ENCODE peak calls at places on chromosomes 3 and 15, in six cellular contexts. One of them, this sample, is unnamed.
A peak's percentile ranks its signal among the peaks of the same experiment; 100 is the strongest.

GRCh38 chr15:99906793-99907192 is 173.6 kb upstream of the LYSMD4 start:
- DNase-seq in WERI-Rb-1: no peak
- DNase-seq in dorsolateral prefrontal cortex: no peak
- DNase-seq in T-helper 9 cell: no peak
- DNase-seq in non-pigmented ciliary epithelial cell: no peak
- DNase-seq in stimulated activated CD4-positive, alpha-beta T cell treated with anti-CD3 and anti-CD28 coated beads, Interleukin-1b, Interleukin-23, amount 100 ng/mL, for 24 hours: no peak
- DNase-seq in this sample: no peak

GRCh38 chr15:70299931-70300858 is 202.5 kb upstream of the TLE3 start:
- DNase-seq in WERI-Rb-1: no peak
- DNase-seq in dorsolateral prefrontal cortex: no peak
- DNase-seq in T-helper 9 cell: peak; percentile 46
- DNase-seq in non-pigmented ciliary epithelial cell: no peak
- DNase-seq in stimulated activated CD4-positive, alpha-beta T cell treated with anti-CD3 and anti-CD28 coated beads, Interleukin-1b, Interleukin-23, amount 100 ng/mL, for 24 hours: peak; percentile 39
- DNase-seq in this sample: no peak

GRCh38 chr15:58864602-58865419 is 68.7 kb downstream of the SLTM start:
- DNase-seq in WERI-Rb-1: peak; percentile 94
- DNase-seq in dorsolateral prefrontal cortex: no peak
- DNase-seq in T-helper 9 cell: no peak
- DNase-seq in non-pigmented ciliary epithelial cell: no peak
- DNase-seq in stimulated activated CD4-positive, alpha-beta T cell treated with anti-CD3 and anti-CD28 coated beads, Interleukin-1b, Interleukin-23, amount 100 ng/mL, for 24 hours: no peak
- DNase-seq in this sample: no peak

GRCh38 chr3:112847692-112848091 is 1.0 kb upstream of the CD200R1L start:
- DNase-seq in WERI-Rb-1: no peak
- DNase-seq in dorsolateral prefrontal cortex: no peak
- DNase-seq in T-helper 9 cell: no peak
- DNase-seq in non-pigmented ciliary epithelial cell: no peak
- DNase-seq in stimulated activated CD4-positive, alpha-beta T cell treated with anti-CD3 and anti-CD28 coated beads, Interleukin-1b, Interleukin-23, amount 100 ng/mL, for 24 hours: no peak
- DNase-seq in this sample: no peak

GRCh38 chr15:75606711-75607684 is 18.5 kb downstream of the SNUPN start:
- DNase-seq in WERI-Rb-1: no peak
- DNase-seq in dorsolateral prefrontal cortex: peak; percentile 22
- DNase-seq in T-helper 9 cell: no peak
- DNase-seq in non-pigmented ciliary epithelial cell: no peak
- DNase-seq in stimulated activated CD4-positive, alpha-beta T cell treated with anti-CD3 and anti-CD28 coated beads, Interleukin-1b, Interleukin-23, amount 100 ng/mL, for 24 hours: no peak
- DNase-seq in this sample: no peak

GRCh38 chr15:51649659-51650521 is 27.3 kb upstream of the DMXL2 start:
- DNase-seq in WERI-Rb-1: peak; percentile 47
- DNase-seq in dorsolateral prefrontal cortex: peak; percentile 44
- DNase-seq in T-helper 9 cell: peak; percentile 23
- DNase-seq in non-pigmented ciliary epithelial cell: peak; percentile 38
- DNase-seq in stimulated activated CD4-positive, alpha-beta T cell treated with anti-CD3 and anti-CD28 coated beads, Interleukin-1b, Interleukin-23, amount 100 ng/mL, for 24 hours: peak; percentile 10
- DNase-seq in this sample: peak; percentile 53

GRCh38 chr15:30921781-30922371 is 18.2 kb downstream of the FAN1 start:
- DNase-seq in WERI-Rb-1: no peak
- DNase-seq in dorsolateral prefrontal cortex: peak; percentile 77
- DNase-seq in T-helper 9 cell: no peak
- DNase-seq in non-pigmented ciliary epithelial cell: no peak
- DNase-seq in stimulated activated CD4-positive, alpha-beta T cell treated with anti-CD3 and anti-CD28 coated beads, Interleukin-1b, Interleukin-23, amount 100 ng/mL, for 24 hours: no peak
- DNase-seq in this sample: peak; percentile 49

GRCh38 chr15:63299981-63300575 is 22.7 kb downstream of the APH1B start:
- DNase-seq in WERI-Rb-1: no peak
- DNase-seq in dorsolateral prefrontal cortex: no peak
- DNase-seq in T-helper 9 cell: no peak
- DNase-seq in non-pigmented ciliary epithelial cell: no peak
- DNase-seq in stimulated activated CD4-positive, alpha-beta T cell treated with anti-CD3 and anti-CD28 coated beads, Interleukin-1b, Interleukin-23, amount 100 ng/mL, for 24 hours: no peak
- DNase-seq in this sample: no peak

GRCh38 chr3:128349963-128350599 is 116.6 kb downstream of the DNAJB8 start:
- DNase-seq in WERI-Rb-1: no peak
- DNase-seq in dorsolateral prefrontal cortex: no peak
- DNase-seq in T-helper 9 cell: no peak
- DNase-seq in non-pigmented ciliary epithelial cell: no peak
- DNase-seq in stimulated activated CD4-positive, alpha-beta T cell treated with anti-CD3 and anti-CD28 coated beads, Interleukin-1b, Interleukin-23, amount 100 ng/mL, for 24 hours: no peak
- DNase-seq in this sample: no peak

GRCh38 chr15:76994971-76995945 is at the start of gene PSTPIP1:
- DNase-seq in WERI-Rb-1: no peak
- DNase-seq in dorsolateral prefrontal cortex: peak; percentile 43
- DNase-seq in T-helper 9 cell: peak; percentile 53
- DNase-seq in non-pigmented ciliary epithelial cell: no peak
- DNase-seq in stimulated activated CD4-positive, alpha-beta T cell treated with anti-CD3 and anti-CD28 coated beads, Interleukin-1b, Interleukin-23, amount 100 ng/mL, for 24 hours: no peak
- DNase-seq in this sample: peak; percentile 67

GRCh38 chr3:156626104-156626503 is 48.3 kb upstream of the TIPARP start:
- DNase-seq in WERI-Rb-1: no peak
- DNase-seq in dorsolateral prefrontal cortex: no peak
- DNase-seq in T-helper 9 cell: no peak
- DNase-seq in non-pigmented ciliary epithelial cell: no peak
- DNase-seq in stimulated activated CD4-positive, alpha-beta T cell treated with anti-CD3 and anti-CD28 coated beads, Interleukin-1b, Interleukin-23, amount 100 ng/mL, for 24 hours: no peak
- DNase-seq in this sample: no peak

GRCh38 chr3:140296796-140297352 is 361.9 kb downstream of the CLSTN2 start:
- DNase-seq in WERI-Rb-1: no peak
- DNase-seq in dorsolateral prefrontal cortex: no peak
- DNase-seq in T-helper 9 cell: no peak
- DNase-seq in non-pigmented ciliary epithelial cell: no peak
- DNase-seq in stimulated activated CD4-positive, alpha-beta T cell treated with anti-CD3 and anti-CD28 coated beads, Interleukin-1b, Interleukin-23, amount 100 ng/mL, for 24 hours: no peak
- DNase-seq in this sample: no peak

GRCh38 chr3:130894873-130895330 is 1.0 kb downstream of the ATP2C1 start:
- DNase-seq in WERI-Rb-1: no peak
- DNase-seq in dorsolateral prefrontal cortex: no peak
- DNase-seq in T-helper 9 cell: no peak
- DNase-seq in non-pigmented ciliary epithelial cell: no peak
- DNase-seq in stimulated activated CD4-positive, alpha-beta T cell treated with anti-CD3 and anti-CD28 coated beads, Interleukin-1b, Interleukin-23, amount 100 ng/mL, for 24 hours: no peak
- DNase-seq in this sample: no peak

GRCh38 chr3:54294214-54294613 is 171.9 kb downstream of the CACNA2D3 start:
- DNase-seq in WERI-Rb-1: no peak
- DNase-seq in dorsolateral prefrontal cortex: no peak
- DNase-seq in T-helper 9 cell: no peak
- DNase-seq in non-pigmented ciliary epithelial cell: no peak
- DNase-seq in stimulated activated CD4-positive, alpha-beta T cell treated with anti-CD3 and anti-CD28 coated beads, Interleukin-1b, Interleukin-23, amount 100 ng/mL, for 24 hours: no peak
- DNase-seq in this sample: no peak

GRCh38 chr3:18062289-18063025 is 320.0 kb upstream of the TBC1D5 start:
- DNase-seq in WERI-Rb-1: no peak
- DNase-seq in dorsolateral prefrontal cortex: no peak
- DNase-seq in T-helper 9 cell: no peak
- DNase-seq in non-pigmented ciliary epithelial cell: no peak
- DNase-seq in stimulated activated CD4-positive, alpha-beta T cell treated with anti-CD3 and anti-CD28 coated beads, Interleukin-1b, Interleukin-23, amount 100 ng/mL, for 24 hours: no peak
- DNase-seq in this sample: no peak

GRCh38 chr3:124881976-124882697 is 5.0 kb downstream of the ITGB5 start:
- DNase-seq in WERI-Rb-1: no peak
- DNase-seq in dorsolateral prefrontal cortex: no peak
- DNase-seq in T-helper 9 cell: no peak
- DNase-seq in non-pigmented ciliary epithelial cell: no peak
- DNase-seq in stimulated activated CD4-positive, alpha-beta T cell treated with anti-CD3 and anti-CD28 coated beads, Interleukin-1b, Interleukin-23, amount 100 ng/mL, for 24 hours: no peak
- DNase-seq in this sample: no peak

GRCh38 chr3:94082412-94082937 is 19.6 kb downstream of the NSUN3 start:
- DNase-seq in WERI-Rb-1: no peak
- DNase-seq in dorsolateral prefrontal cortex: no peak
- DNase-seq in T-helper 9 cell: no peak
- DNase-seq in non-pigmented ciliary epithelial cell: no peak
- DNase-seq in stimulated activated CD4-positive, alpha-beta T cell treated with anti-CD3 and anti-CD28 coated beads, Interleukin-1b, Interleukin-23, amount 100 ng/mL, for 24 hours: no peak
- DNase-seq in this sample: no peak

GRCh38 chr3:20511863-20512262 is 325.9 kb upstream of the SGO1 start:
- DNase-seq in WERI-Rb-1: peak; percentile 38
- DNase-seq in dorsolateral prefrontal cortex: no peak
- DNase-seq in T-helper 9 cell: no peak
- DNase-seq in non-pigmented ciliary epithelial cell: peak; percentile 46
- DNase-seq in stimulated activated CD4-positive, alpha-beta T cell treated with anti-CD3 and anti-CD28 coated beads, Interleukin-1b, Interleukin-23, amount 100 ng/mL, for 24 hours: no peak
- DNase-seq in this sample: no peak

GRCh38 chr15:76285241-76285825 is 25.9 kb downstream of the ETFA start:
- DNase-seq in WERI-Rb-1: no peak
- DNase-seq in dorsolateral prefrontal cortex: no peak
- DNase-seq in T-helper 9 cell: no peak
- DNase-seq in non-pigmented ciliary epithelial cell: no peak
- DNase-seq in stimulated activated CD4-positive, alpha-beta T cell treated with anti-CD3 and anti-CD28 coated beads, Interleukin-1b, Interleukin-23, amount 100 ng/mL, for 24 hours: no peak
- DNase-seq in this sample: no peak

GRCh38 chr3:116667791-116668190 is 41.8 kb upstream of the TUSC7 start:
- DNase-seq in WERI-Rb-1: no peak
- DNase-seq in dorsolateral prefrontal cortex: no peak
- DNase-seq in T-helper 9 cell: no peak
- DNase-seq in non-pigmented ciliary epithelial cell: no peak
- DNase-seq in stimulated activated CD4-positive, alpha-beta T cell treated with anti-CD3 and anti-CD28 coated beads, Interleukin-1b, Interleukin-23, amount 100 ng/mL, for 24 hours: no peak
- DNase-seq in this sample: no peak

GRCh38 chr3:193865879-193866480 is 270.0 kb upstream of the HES1 start:
- DNase-seq in WERI-Rb-1: no peak
- DNase-seq in dorsolateral prefrontal cortex: no peak
- DNase-seq in T-helper 9 cell: no peak
- DNase-seq in non-pigmented ciliary epithelial cell: no peak
- DNase-seq in stimulated activated CD4-positive, alpha-beta T cell treated with anti-CD3 and anti-CD28 coated beads, Interleukin-1b, Interleukin-23, amount 100 ng/mL, for 24 hours: no peak
- DNase-seq in this sample: no peak

GRCh38 chr15:66294157-66294931 is 976 bp downstream of the DIS3L start:
- DNase-seq in WERI-Rb-1: no peak
- DNase-seq in dorsolateral prefrontal cortex: no peak
- DNase-seq in T-helper 9 cell: no peak
- DNase-seq in non-pigmented ciliary epithelial cell: peak; percentile 41
- DNase-seq in stimulated activated CD4-positive, alpha-beta T cell treated with anti-CD3 and anti-CD28 coated beads, Interleukin-1b, Interleukin-23, amount 100 ng/mL, for 24 hours: no peak
- DNase-seq in this sample: peak; percentile 24

GRCh38 chr3:84980011-84980410 is 21.2 kb downstream of the CADM2 start:
- DNase-seq in WERI-Rb-1: no peak
- DNase-seq in dorsolateral prefrontal cortex: peak; percentile 78
- DNase-seq in T-helper 9 cell: no peak
- DNase-seq in non-pigmented ciliary epithelial cell: no peak
- DNase-seq in stimulated activated CD4-positive, alpha-beta T cell treated with anti-CD3 and anti-CD28 coated beads, Interleukin-1b, Interleukin-23, amount 100 ng/mL, for 24 hours: no peak
- DNase-seq in this sample: peak; percentile 75

GRCh38 chr3:167729591-167729990 is 5.1 kb downstream of the PDCD10 start:
- DNase-seq in WERI-Rb-1: no peak
- DNase-seq in dorsolateral prefrontal cortex: no peak
- DNase-seq in T-helper 9 cell: no peak
- DNase-seq in non-pigmented ciliary epithelial cell: no peak
- DNase-seq in stimulated activated CD4-positive, alpha-beta T cell treated with anti-CD3 and anti-CD28 coated beads, Interleukin-1b, Interleukin-23, amount 100 ng/mL, for 24 hours: no peak
- DNase-seq in this sample: no peak

GRCh38 chr15:66825731-66826130 is 123.7 kb downstream of the SMAD6 start:
- DNase-seq in WERI-Rb-1: no peak
- DNase-seq in dorsolateral prefrontal cortex: no peak
- DNase-seq in T-helper 9 cell: no peak
- DNase-seq in non-pigmented ciliary epithelial cell: no peak
- DNase-seq in stimulated activated CD4-positive, alpha-beta T cell treated with anti-CD3 and anti-CD28 coated beads, Interleukin-1b, Interleukin-23, amount 100 ng/mL, for 24 hours: no peak
- DNase-seq in this sample: no peak

GRCh38 chr3:171099911-171100310 is 73.4 kb upstream of the SLC2A2 start:
- DNase-seq in WERI-Rb-1: no peak
- DNase-seq in dorsolateral prefrontal cortex: no peak
- DNase-seq in T-helper 9 cell: no peak
- DNase-seq in non-pigmented ciliary epithelial cell: no peak
- DNase-seq in stimulated activated CD4-positive, alpha-beta T cell treated with anti-CD3 and anti-CD28 coated beads, Interleukin-1b, Interleukin-23, amount 100 ng/mL, for 24 hours: no peak
- DNase-seq in this sample: no peak

GRCh38 chr3:188712257-188712924 is 459.4 kb upstream of the TPRG1 start:
- DNase-seq in WERI-Rb-1: no peak
- DNase-seq in dorsolateral prefrontal cortex: no peak
- DNase-seq in T-helper 9 cell: no peak
- DNase-seq in non-pigmented ciliary epithelial cell: peak; percentile 76
- DNase-seq in stimulated activated CD4-positive, alpha-beta T cell treated with anti-CD3 and anti-CD28 coated beads, Interleukin-1b, Interleukin-23, amount 100 ng/mL, for 24 hours: no peak
- DNase-seq in this sample: no peak

GRCh38 chr3:115359507-115359906 is 212.4 kb upstream of the ZBTB20 start:
- DNase-seq in WERI-Rb-1: no peak
- DNase-seq in dorsolateral prefrontal cortex: no peak
- DNase-seq in T-helper 9 cell: no peak
- DNase-seq in non-pigmented ciliary epithelial cell: no peak
- DNase-seq in stimulated activated CD4-positive, alpha-beta T cell treated with anti-CD3 and anti-CD28 coated beads, Interleukin-1b, Interleukin-23, amount 100 ng/mL, for 24 hours: no peak
- DNase-seq in this sample: no peak

GRCh38 chr15:40723919-40724318 is 28.9 kb downstream of the RAD51 start:
- DNase-seq in WERI-Rb-1: no peak
- DNase-seq in dorsolateral prefrontal cortex: no peak
- DNase-seq in T-helper 9 cell: no peak
- DNase-seq in non-pigmented ciliary epithelial cell: no peak
- DNase-seq in stimulated activated CD4-positive, alpha-beta T cell treated with anti-CD3 and anti-CD28 coated beads, Interleukin-1b, Interleukin-23, amount 100 ng/mL, for 24 hours: no peak
- DNase-seq in this sample: no peak